ENCODE peak calls at places on chromosomes 3 and 15, in five cellular contexts. T, Q, W, B and E are unnamed samples.

GRCh38 chr3:19065027-19065426 is 83.3 kb upstream of the KCNH8 start:
- DNase-seq in T (no peak), Q (no peak), B (peak; percentile 14), W (no peak), E (peak; percentile 20)

GRCh38 chr15:58987501-58988010 is at the start of gene RNF111:
- DNase-seq in W (peak; percentile 93), B (peak; percentile 91), T (peak; percentile 95), Q (peak; percentile 87), E (peak; percentile 95)

GRCh38 chr15:99164119-99164518 is 59.2 kb downstream of the SYNM start:
- DNase-seq in W (no peak), Q (no peak), B (no peak), T (no peak), E (no peak)

GRCh38 chr3:184229424-184230080 is at the start of gene VWA5B2:
- DNase-seq in Q (no peak), B (peak; percentile 80), W (peak; percentile 65), T (no peak), E (peak; percentile 77)

GRCh38 chr15:28260317-28260716 is 61.7 kb downstream of the HERC2 start:
- DNase-seq in B (no peak), T (no peak), Q (no peak), W (no peak), E (no peak)

GRCh38 chr3:161423911-161424522 is 52.7 kb upstream of the SPTSSB start:
- DNase-seq in Q (no peak), B (peak; percentile 86), T (no peak), W (no peak), E (no peak)

GRCh38 chr3:134464693-134465385 is 20.9 kb downstream of the ANAPC13 start:
- DNase-seq in W (no peak), Q (no peak), T (no peak), B (no peak), E (no peak)

GRCh38 chr15:98737122-98737521 is 88.8 kb downstream of the IGF1R start:
- DNase-seq in T (no peak), Q (no peak), B (no peak), W (no peak), E (no peak)

GRCh38 chr3:128730521-128730920 is 4.5 kb downstream of the RAB7A start:
- DNase-seq in B (no peak), T (no peak), Q (no peak), W (no peak), E (no peak)

GRCh38 chr3:83941990-83942710 is 1016.6 kb upstream of the CADM2 start:
- DNase-seq in Q (no peak), T (no peak), B (peak; percentile 14), W (no peak), E (no peak)

GRCh38 chr15:93943607-93944006 is 287.8 kb upstream of the MCTP2 start:
- DNase-seq in Q (no peak), W (no peak), B (no peak), T (no peak), E (no peak)

GRCh38 chr15:68783226-68784054 is 37.3 kb downstream of the ANP32A start:
- DNase-seq in Q (no peak), T (peak; percentile 63), B (peak; percentile 49), W (peak; percentile 72), E (peak; percentile 47)

GRCh38 chr3:143627336-143627735 is 220.9 kb downstream of the SLC9A9 start:
- DNase-seq in T (no peak), B (no peak), Q (no peak), W (no peak), E (no peak)

GRCh38 chr15:44999105-44999504 is 23.9 kb upstream of the SORD start:
- DNase-seq in W (no peak), B (no peak), T (no peak), Q (no peak), E (no peak)

GRCh38 chr3:138332472-138333073 is 2.9 kb upstream of the NME9 start:
- DNase-seq in W (no peak), Q (no peak), B (peak; percentile 51), T (no peak), E (no peak)

GRCh38 chr3:137410028-137410427 is 354.1 kb upstream of the SOX14 start:
- DNase-seq in Q (no peak), W (no peak), T (no peak), B (no peak), E (no peak)

GRCh38 chr3:108100906-108101305 is 10.1 kb upstream of the CD47 start:
- DNase-seq in B (no peak), Q (no peak), W (no peak), T (no peak), E (no peak)

GRCh38 chr15:29825205-29825604 is 2.9 kb upstream of the TJP1 start:
- DNase-seq in W (no peak), T (no peak), B (peak; percentile 32), Q (no peak), E (no peak)

GRCh38 chr15:37101634-37102314 is 1.4 kb upstream of the MEIS2 start:
- DNase-seq in T (peak; percentile 93), B (peak; percentile 80), Q (no peak), W (peak; percentile 57), E (peak; percentile 86)

GRCh38 chr3:159771865-159772611 is 216.6 kb upstream of the IL12A start:
- DNase-seq in T (no peak), W (no peak), B (peak; percentile 45), Q (no peak), E (no peak)

GRCh38 chr3:30622047-30622545 is 15.7 kb downstream of the TGFBR2 start:
- DNase-seq in W (no peak), T (no peak), Q (no peak), B (no peak), E (no peak)

GRCh38 chr15:91101356-91101920 is 1.4 kb downstream of the SV2B start:
- DNase-seq in B (no peak), W (no peak), Q (no peak), T (no peak), E (no peak)

GRCh38 chr3:117939628-117940027 is 1095.0 kb downstream of the IGSF11 start:
- DNase-seq in W (no peak), Q (no peak), B (no peak), T (no peak), E (no peak)

GRCh38 chr3:87900061-87900460 is 158.7 kb downstream of the CGGBP1 start:
- DNase-seq in B (peak; percentile 47), T (no peak), Q (no peak), W (no peak), E (no peak)

GRCh38 chr15:99442268-99442897 is 123.4 kb upstream of the MEF2A start:
- DNase-seq in Q (peak; percentile 67), W (peak; percentile 56), T (peak; percentile 78), B (peak; percentile 77), E (peak; percentile 10)

GRCh38 chr3:61497463-61497862 is 63.9 kb upstream of the PTPRG start:
- DNase-seq in Q (no peak), W (no peak), B (no peak), T (no peak), E (no peak)

GRCh38 chr3:74866357-74866876 is 252.0 kb upstream of the CNTN3 start:
- DNase-seq in Q (no peak), W (no peak), T (no peak), B (no peak), E (no peak)

GRCh38 chr3:16559664-16560365 is 45.4 kb downstream of the DAZL start:
- DNase-seq in B (no peak), T (no peak), Q (no peak), W (no peak), E (no peak)

GRCh38 chr15:76177491-76178040 is 117.8 kb downstream of the TMEM266 start:
- DNase-seq in T (peak; percentile 73), B (peak; percentile 23), Q (no peak), W (no peak), E (no peak)

GRCh38 chr3:155019576-155019975 is 60.5 kb upstream of the MME start:
- DNase-seq in T (no peak), W (peak; percentile 49), B (peak; percentile 17), Q (peak; percentile 10), E (no peak)

GRCh38 chr3:3160826-3161225 is 18.7 kb downstream of the CRBN start:
- DNase-seq in T (no peak), Q (no peak), W (no peak), B (no peak), E (no peak)

DNA sequence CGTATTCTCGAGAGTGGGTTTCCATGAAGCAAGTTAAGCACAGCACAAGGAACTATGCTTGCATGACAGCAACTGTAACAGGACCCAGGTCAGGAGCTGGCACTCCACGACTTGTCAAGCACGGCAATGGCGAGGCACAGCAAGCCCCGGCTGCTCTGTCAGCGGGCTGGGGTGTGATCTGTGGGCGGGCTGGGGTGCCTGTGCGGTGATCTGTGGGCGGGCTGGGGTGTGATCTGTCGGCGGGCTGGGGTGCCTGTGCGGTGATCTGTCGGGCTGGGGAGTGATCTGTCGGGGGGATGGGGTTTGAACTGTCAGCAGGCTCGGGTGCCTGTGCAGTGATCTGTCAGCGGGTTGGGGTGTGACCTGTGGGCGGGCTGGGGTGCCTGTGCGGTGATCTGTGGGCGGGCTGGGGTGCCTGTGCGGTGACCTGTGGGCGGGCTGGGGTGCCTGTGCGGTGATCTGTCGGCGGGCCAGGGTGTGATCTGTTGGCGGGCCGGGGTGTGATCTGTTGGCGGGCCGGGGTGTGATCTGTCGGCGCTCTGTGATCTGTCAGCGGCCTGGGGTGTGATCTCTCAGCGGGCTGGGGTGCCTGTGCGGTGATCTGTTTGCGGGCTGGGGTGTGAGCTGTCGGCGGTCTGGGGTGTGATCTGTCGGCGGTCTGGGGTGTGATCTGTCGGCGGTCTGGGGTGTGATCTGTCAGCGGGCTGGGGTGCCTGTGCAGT is 205.7 kb downstream of the XXYLT1 start:
- DNase-seq in T (peak; percentile 63), B (no peak), Q (no peak), W (no peak), E (no peak)
- H3K27ac ChIP-seq in T (peak overlapping the region; percentile 63), B (no peak overlapping the region), Q (no peak overlapping the region), W (no peak overlapping the region), E (no peak overlapping the region)

GRCh38 chr3:52495096-52495495 is at the start of gene STAB1:
- DNase-seq in W (no peak), Q (no peak), B (no peak), T (peak; percentile 79), E (peak; percentile 46)

GRCh38 chr3:52494446-52494845 is 692 bp upstream of the STAB1 start:
- DNase-seq in T (no peak), B (no peak), Q (no peak), W (no peak), E (no peak)

GRCh38 chr3:52498134-52499054 is 3.3 kb downstream of the STAB1 start:
- DNase-seq in W (peak; percentile 41), Q (no peak), B (no peak), T (peak; percentile 83), E (peak; percentile 41)

GRCh38 chr3:52493232-52494017 is 1.7 kb upstream of the STAB1 start:
- DNase-seq in T (no peak), Q (no peak), W (no peak), B (no peak), E (no peak)

GRCh38 chr3:52495777-52496602 is 852 bp downstream of the STAB1 start:
- DNase-seq in B (no peak), W (no peak), Q (no peak), T (no peak), E (no peak)
- H3K27ac ChIP-seq in B (no peak overlapping the region), W (peak overlapping the region; percentile 65), Q (no peak overlapping the region), T (peak overlapping the region; percentile 52), E (peak overlapping the region; percentile 58)

DNA sequence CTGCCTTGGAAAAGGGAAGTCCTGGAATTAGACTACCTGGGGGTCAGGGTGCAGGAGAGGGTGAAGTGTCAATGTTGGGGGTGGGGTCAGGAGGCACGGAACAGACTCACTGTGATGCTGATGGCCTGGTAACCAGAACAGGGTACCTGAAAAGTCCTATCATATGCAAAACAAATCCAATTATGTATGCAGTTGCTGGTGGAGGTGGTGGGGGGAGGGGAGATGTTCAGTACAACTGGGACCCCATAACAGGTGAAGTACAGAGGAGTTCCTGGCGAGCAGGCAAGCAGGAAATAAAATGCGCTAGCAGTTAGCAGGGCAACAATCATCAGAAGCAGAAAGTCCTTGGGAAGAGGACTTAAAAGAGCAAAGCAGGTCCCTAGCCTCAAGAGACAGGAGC is 4.2 kb upstream of the KATNBL1 start:
- DNase-seq in W (no peak), B (no peak), T (no peak), Q (no peak), E (no peak)
- H3K27ac ChIP-seq in W (no peak overlapping the region), B (peak overlapping the region; percentile 4), T (no peak overlapping the region), Q (no peak overlapping the region), E (no peak overlapping the region)

GRCh38 chr3:48747703-48748102 is 30.7 kb upstream of the IP6K2 start:
- DNase-seq in Q (no peak), T (no peak), B (no peak), W (no peak), E (no peak)
- H3K27ac ChIP-seq in Q (no peak overlapping the region), T (peak overlapping the region; percentile 48), B (no peak overlapping the region), W (peak overlapping the region; percentile 34), E (peak overlapping the region; percentile 84)